ENCODE peak calls at places on chromosomes 12 and 14, in ten cellular contexts. S, C, K, U, X, N, Z, J, R and Y are unnamed samples.

GRCh38 chr14:78690836-78691235 is 520.7 kb downstream of the NRXN3 start:
- DNase-seq in S (no peak), C (no peak), K (no peak), U (no peak), X (no peak), N (no peak), Z (no peak), J (no peak), R (no peak), Y (no peak)

GRCh38 chr12:38956337-38956736 is 50.9 kb upstream of the CPNE8 start:
- DNase-seq in S (no peak), C (no peak), K (no peak), U (no peak), X (no peak), N (no peak), Z (no peak), J (no peak), R (no peak), Y (no peak)

GRCh38 chr14:80215756-80216581 is 4.7 kb upstream of the DIO2 start:
- DNase-seq in S (no peak), C (no peak), K (no peak), U (peak), X (peak), N (no peak), Z (no peak), J (no peak), R (no peak), Y (no peak)

GRCh38 chr12:51906452-51907082 is 737 bp upstream of the ACVRL1 start:
- DNase-seq in S (no peak), C (peak), K (no peak), U (no peak), X (no peak), N (no peak), Z (no peak), J (no peak), R (no peak), Y (no peak)

GRCh38 chr12:111881712-111882111 is 39.7 kb downstream of the MAPKAPK5 start:
- DNase-seq in S (no peak), C (no peak), K (no peak), U (no peak), X (no peak), N (no peak), Z (no peak), J (no peak), R (no peak), Y (no peak)

GRCh38 chr12:31896514-31897039 is 62.6 kb upstream of the RESF1 start:
- DNase-seq in S (peak), C (no peak), K (no peak), U (peak), X (no peak), N (no peak), Z (peak), J (peak), R (no peak), Y (no peak)

GRCh38 chr14:98210045-98210678 is 1061.8 kb downstream of the BCL11B start:
- DNase-seq in S (peak), C (no peak), K (no peak), U (no peak), X (no peak), N (no peak), Z (no peak), J (no peak), R (no peak), Y (no peak)

GRCh38 chr14:40618225-40618898 is 988.3 kb upstream of the LRFN5 start:
- DNase-seq in S (no peak), C (no peak), K (no peak), U (no peak), X (no peak), N (no peak), Z (no peak), J (no peak), R (no peak), Y (no peak)

GRCh38 chr12:9741726-9742125 is 8.8 kb upstream of the CLECL1 start:
- DNase-seq in S (peak), C (no peak), K (no peak), U (no peak), X (no peak), N (no peak), Z (no peak), J (no peak), R (no peak), Y (no peak)

GRCh38 chr12:68835333-68835908 is 27.4 kb downstream of the MDM2 start:
- DNase-seq in S (no peak), C (no peak), K (peak), U (no peak), X (no peak), N (no peak), Z (no peak), J (peak), R (no peak), Y (no peak)

GRCh38 chr12:108856170-108856427 is 1.3 kb downstream of the SSH1 start:
- DNase-seq in S (no peak), C (no peak), K (peak), U (no peak), X (no peak), N (no peak), Z (no peak), J (no peak), R (no peak), Y (no peak)

GRCh38 chr12:100656806-100657205 is 83.3 kb downstream of the GAS2L3 start:
- DNase-seq in S (no peak), C (no peak), K (no peak), U (no peak), X (no peak), N (no peak), Z (no peak), J (no peak), R (no peak), Y (no peak)

GRCh38 chr14:85959063-85959462 is 429.1 kb downstream of the FLRT2 start:
- DNase-seq in S (no peak), C (no peak), K (no peak), U (no peak), X (no peak), N (no peak), Z (no peak), J (no peak), R (no peak), Y (no peak)

GRCh38 chr12:92721130-92721529 is 18.3 kb downstream of the PLEKHG7 start:
- DNase-seq in S (no peak), C (no peak), K (no peak), U (no peak), X (no peak), N (no peak), Z (no peak), J (no peak), R (no peak), Y (no peak)

GRCh38 chr12:77925536-77926108 is 94.9 kb downstream of the NAV3 start:
- DNase-seq in S (no peak), C (peak), K (peak), U (peak), X (peak), N (peak), Z (peak), J (peak), R (peak), Y (peak)

GRCh38 chr12:89993632-89994031 is 285.0 kb upstream of the ATP2B1 start:
- DNase-seq in S (no peak), C (no peak), K (no peak), U (no peak), X (no peak), N (no peak), Z (no peak), J (no peak), R (no peak), Y (no peak)

GRCh38 chr12:52251367-52252055 is 18.5 kb downstream of the KRT7 start:
- DNase-seq in S (no peak), C (no peak), K (no peak), U (no peak), X (no peak), N (no peak), Z (peak), J (no peak), R (no peak), Y (peak)

GRCh38 chr14:68563256-68564131 is 229.4 kb downstream of the ZFP36L1 start:
- DNase-seq in S (no peak), C (no peak), K (no peak), U (no peak), X (no peak), N (no peak), Z (peak), J (no peak), R (no peak), Y (no peak)

GRCh38 chr12:65765436-65765813 is 58.9 kb upstream of the HMGA2 start:
- DNase-seq in S (no peak), C (no peak), K (no peak), U (no peak), X (no peak), N (no peak), Z (no peak), J (no peak), R (no peak), Y (no peak)

GRCh38 chr14:22124071-22124613 is 450.5 kb upstream of the OR4E1 start:
- DNase-seq in S (no peak), C (no peak), K (no peak), U (no peak), X (no peak), N (no peak), Z (no peak), J (no peak), R (no peak), Y (no peak)

GRCh38 chr12:62128186-62128965 is 131.8 kb upstream of the USP15 start:
- DNase-seq in S (no peak), C (no peak), K (no peak), U (no peak), X (no peak), N (no peak), Z (no peak), J (no peak), R (no peak), Y (no peak)

GRCh38 chr12:88737838-88738472 is 157.7 kb upstream of the KITLG start:
- DNase-seq in S (no peak), C (no peak), K (no peak), U (no peak), X (no peak), N (no peak), Z (peak), J (no peak), R (no peak), Y (no peak)

GRCh38 chr14:67446371-67447032 is 34.5 kb upstream of the PLEK2 start:
- DNase-seq in S (no peak), C (no peak), K (no peak), U (peak), X (peak), N (no peak), Z (no peak), J (peak), R (no peak), Y (no peak)

GRCh38 chr12:121966959-121967358 is 48.6 kb downstream of the CFAP251 start:
- DNase-seq in S (no peak), C (no peak), K (no peak), U (no peak), X (no peak), N (no peak), Z (no peak), J (no peak), R (no peak), Y (no peak)

GRCh38 chr14:105026033-105026785 is 5.3 kb upstream of the CDCA4 start:
- DNase-seq in S (no peak), C (no peak), K (no peak), U (no peak), X (no peak), N (no peak), Z (no peak), J (no peak), R (no peak), Y (no peak)

GRCh38 chr14:105926415-105927093 is 400.2 kb downstream of the TMEM121 start:
- DNase-seq in S (no peak), C (peak), K (no peak), U (no peak), X (no peak), N (no peak), Z (no peak), J (no peak), R (no peak), Y (peak)

GRCh38 chr14:89617471-89618291 is 200.6 kb upstream of the FOXN3 start:
- DNase-seq in S (peak), C (no peak), K (peak), U (no peak), X (peak), N (no peak), Z (peak), J (peak), R (no peak), Y (no peak)

GRCh38 chr14:77067632-77068514 is 30.2 kb upstream of the CIPC start:
- DNase-seq in S (peak), C (peak), K (peak), U (peak), X (peak), N (peak), Z (peak), J (peak), R (peak), Y (no peak)

GRCh38 chr14:103597623-103598372 is 31.2 kb upstream of the KLC1 start:
- DNase-seq in S (no peak), C (no peak), K (no peak), U (peak), X (no peak), N (no peak), Z (no peak), J (no peak), R (no peak), Y (no peak)

GRCh38 chr14:80388980-80389711 is 177.8 kb upstream of the DIO2 start:
- DNase-seq in S (no peak), C (no peak), K (no peak), U (no peak), X (no peak), N (no peak), Z (no peak), J (no peak), R (no peak), Y (no peak)

GRCh38 chr14:98959410-98959809 is 312.6 kb downstream of the BCL11B start:
- DNase-seq in S (peak), C (no peak), K (no peak), U (no peak), X (no peak), N (no peak), Z (no peak), J (no peak), R (no peak), Y (no peak)

GRCh38 chr12:91381309-91381804 is 198.7 kb upstream of the DCN start:
- DNase-seq in S (no peak), C (no peak), K (peak), U (peak), X (peak), N (peak), Z (peak), J (peak), R (peak), Y (no peak)

GRCh38 chr14:70113211-70113610 is 75.5 kb downstream of the SLC8A3 start:
- DNase-seq in S (no peak), C (no peak), K (no peak), U (no peak), X (no peak), N (no peak), Z (no peak), J (no peak), R (no peak), Y (no peak)

GRCh38 chr14:71539660-71540285 is 392.5 kb upstream of the RGS6 start:
- DNase-seq in S (no peak), C (no peak), K (no peak), U (no peak), X (no peak), N (no peak), Z (no peak), J (peak), R (no peak), Y (no peak)

GRCh38 chr12:68175566-68176033 is 16.1 kb upstream of the IFNG start:
- DNase-seq in S (peak), C (no peak), K (no peak), U (no peak), X (no peak), N (no peak), Z (no peak), J (no peak), R (no peak), Y (no peak)

GRCh38 chr12:45637706-45638105 is 91.8 kb upstream of the ARID2 start:
- DNase-seq in S (no peak), C (no peak), K (no peak), U (no peak), X (no peak), N (no peak), Z (no peak), J (no peak), R (no peak), Y (no peak)

GRCh38 chr12:43869184-43869583 is 33.3 kb downstream of the TMEM117 start:
- DNase-seq in S (no peak), C (no peak), K (no peak), U (no peak), X (no peak), N (no peak), Z (no peak), J (no peak), R (no peak), Y (no peak)

GRCh38 chr12:113788020-113788856 is 177.9 kb downstream of the RBM19 start:
- DNase-seq in S (no peak), C (no peak), K (no peak), U (no peak), X (no peak), N (no peak), Z (no peak), J (no peak), R (no peak), Y (no peak)

GRCh38 chr12:119171266-119171665 is 7.5 kb upstream of the HSPB8 start:
- DNase-seq in S (no peak), C (no peak), K (no peak), U (no peak), X (no peak), N (no peak), Z (no peak), J (no peak), R (no peak), Y (no peak)

DNA sequence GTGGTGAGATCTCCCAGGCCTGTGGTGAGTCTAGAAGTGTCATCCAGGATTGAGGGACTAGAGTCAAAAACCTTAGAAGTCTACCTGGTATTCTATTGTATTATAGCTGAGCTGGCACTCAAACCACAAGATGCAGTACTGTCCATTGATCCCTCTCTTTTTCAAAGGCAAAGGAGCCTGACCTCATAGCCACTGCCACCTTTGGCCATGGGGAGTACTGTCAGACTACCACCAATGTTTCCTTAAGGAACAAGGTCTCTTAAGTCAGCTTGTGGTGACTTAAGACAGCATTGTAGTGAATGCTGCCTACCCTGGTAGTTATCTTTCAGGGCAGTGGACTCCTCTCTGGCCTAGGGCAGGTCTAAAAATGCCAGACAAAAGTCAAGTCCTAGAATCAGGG is 878.0 kb upstream of the MDGA2 start:
- DNase-seq in S (no peak), C (no peak), K (no peak), U (no peak), X (no peak), N (no peak), Z (no peak), J (no peak), R (no peak), Y (no peak)
- TF ChIP-seq CTCF in S (no peak), C (no peak), K (no peak), U (no peak), X (no peak), N (no peak), Z (no peak), J (no peak), R (no peak), Y (no peak)

GRCh38 chr12:84502180-84502857 is 410.3 kb downstream of the SLC6A15 start:
- DNase-seq in S (no peak), C (no peak), K (no peak), U (no peak), X (no peak), N (no peak), Z (no peak), J (no peak), R (no peak), Y (no peak)

GRCh38 chr12:84506317-84506716 is 406.3 kb downstream of the SLC6A15 start:
- DNase-seq in S (no peak), C (no peak), K (no peak), U (peak), X (peak), N (no peak), Z (no peak), J (no peak), R (no peak), Y (no peak)

GRCh38 chr12:84508325-84508861 is 404.2 kb downstream of the SLC6A15 start:
- DNase-seq in S (no peak), C (no peak), K (peak), U (no peak), X (no peak), N (no peak), Z (no peak), J (peak), R (no peak), Y (no peak)

GRCh38 chr12:84507914-84508313 is 404.7 kb downstream of the SLC6A15 start:
- DNase-seq in S (no peak), C (no peak), K (no peak), U (peak), X (no peak), N (no peak), Z (no peak), J (peak), R (no peak), Y (no peak)

GRCh38 chr12:84502907-84503787 is 409.5 kb downstream of the SLC6A15 start:
- DNase-seq in S (no peak), C (no peak), K (peak), U (no peak), X (no peak), N (peak), Z (peak), J (peak), R (peak), Y (no peak)
- TF ChIP-seq CTCF in S (no peak), C (peak), K (peak), U (peak), X (peak), N (peak), Z (peak), J (peak), R (peak), Y (peak)

GRCh38 chr12:132373967-132374820 is 44.8 kb upstream of the GALNT9 start:
- DNase-seq in S (no peak), C (peak), K (no peak), U (peak), X (no peak), N (no peak), Z (no peak), J (no peak), R (no peak), Y (peak)
- TF ChIP-seq CTCF in S (no peak), C (no peak), K (no peak), U (no peak), X (no peak), N (no peak), Z (no peak), J (no peak), R (no peak), Y (peak)

DNA sequence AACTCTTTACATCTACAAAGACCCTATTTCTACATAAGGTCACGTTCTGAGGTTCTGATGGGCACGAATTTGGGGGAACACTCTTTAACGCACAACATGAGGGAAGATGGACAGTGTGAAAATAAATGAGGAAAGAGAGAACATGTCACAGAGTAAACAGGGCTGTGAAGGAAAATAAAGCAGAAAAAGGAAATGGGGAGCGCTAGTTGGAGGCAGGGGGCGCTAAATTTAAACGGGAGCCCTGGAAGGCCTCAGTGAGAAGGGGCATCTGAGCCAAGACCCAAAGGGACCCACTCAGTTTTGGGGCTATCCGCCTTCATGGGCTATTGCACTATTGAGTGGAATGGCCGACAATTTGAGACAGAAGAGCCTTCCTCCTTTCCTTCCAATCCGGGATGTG is 50.5 kb downstream of the PLXNC1 start:
- DNase-seq in S (no peak), C (no peak), K (no peak), U (no peak), X (no peak), N (no peak), Z (no peak), J (no peak), R (peak), Y (no peak)
- TF ChIP-seq CTCF in S (no peak), C (no peak), K (no peak), U (no peak), X (no peak), N (no peak), Z (no peak), J (no peak), R (no peak), Y (no peak)

DNA sequence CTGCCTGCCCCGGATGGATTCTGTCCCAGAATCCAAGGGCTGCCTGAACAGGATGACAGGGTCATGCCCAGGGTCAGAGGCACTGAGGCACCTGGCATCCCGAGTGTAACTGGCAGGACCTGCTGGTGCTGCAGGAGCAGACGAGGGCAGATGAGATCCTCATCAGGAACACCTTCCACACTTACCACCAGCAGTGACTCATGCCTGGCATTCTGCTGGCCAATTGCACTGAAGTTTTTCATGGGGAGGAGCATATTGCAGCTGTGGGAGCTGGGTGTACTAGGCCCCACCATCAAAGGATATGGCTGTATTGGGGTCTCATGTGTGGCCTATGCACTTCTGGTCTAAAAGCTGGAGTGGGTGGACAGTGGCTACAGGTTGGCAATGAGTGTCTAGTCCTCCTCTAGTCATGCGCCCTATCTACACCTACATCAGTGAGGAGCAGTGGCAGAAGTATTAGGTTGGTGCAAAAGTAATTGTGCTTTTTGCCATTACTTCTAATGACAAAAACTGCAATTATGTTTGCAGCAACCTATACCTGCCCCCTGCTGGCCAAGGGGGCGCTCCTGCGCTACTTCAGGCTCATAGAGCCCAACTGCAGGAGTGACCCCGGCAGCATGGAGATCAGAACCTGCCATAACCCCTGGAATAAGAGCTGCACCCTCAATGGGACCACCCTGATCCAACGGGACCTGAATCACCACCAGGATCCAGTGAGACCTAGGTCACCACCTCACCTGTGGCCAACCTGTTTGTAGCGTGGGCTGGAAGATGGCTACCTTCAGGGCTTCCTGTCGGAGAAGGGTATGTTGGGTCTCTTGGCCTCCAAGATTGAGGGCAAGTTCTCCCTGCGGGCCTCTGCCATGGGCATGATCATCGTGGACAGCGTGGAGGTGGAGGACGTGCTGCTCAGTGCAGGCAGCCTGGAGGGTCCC is 8.0 kb upstream of the C12orf42 start:
- DNase-seq in S (peak), C (no peak), K (peak), U (no peak), X (peak), N (peak), Z (peak), J (peak), R (peak), Y (no peak)
- TF ChIP-seq CTCF in S (peak), C (peak), K (peak), U (no peak), X (no peak), N (peak), Z (no peak), J (peak), R (peak), Y (peak)